ENCODE peak calls at places on chromosome 12, in four cellular contexts. I, L, S and D are unnamed samples.

GRCh38 chr12:114409796-114410520 is 4.0 kb upstream of the TBX5 start:
- DNase-seq in L (no peak), I (no peak), S (no peak), D (no peak)

GRCh38 chr12:92470608-92471021 is 232.2 kb upstream of the PLEKHG7 start:
- DNase-seq in S (peak), I (no peak), L (peak), D (no peak)

GRCh38 chr12:58387199-58387598 is 445.8 kb downstream of the ATP23 start:
- DNase-seq in I (no peak), S (peak), L (no peak), D (peak)

GRCh38 chr12:116454950-116455447 is 104.2 kb upstream of the MAP1LC3B2 start:
- DNase-seq in I (peak), S (peak), L (no peak), D (peak)

GRCh38 chr12:67441736-67442346 is 172.7 kb downstream of the CAND1 start:
- DNase-seq in L (peak), S (peak), I (peak), D (peak)

GRCh38 chr12:86230516-86231146 is 25.6 kb downstream of the MGAT4C start:
- DNase-seq in L (no peak), S (peak), I (no peak), D (no peak)

GRCh38 chr12:1262008-1262407 is 271.0 kb downstream of the ERC1 start:
- DNase-seq in S (no peak), L (peak), I (no peak), D (no peak)

GRCh38 chr12:62957233-62957953 is 22.4 kb upstream of the PPM1H start:
- DNase-seq in S (no peak), L (no peak), I (no peak), D (no peak)

GRCh38 chr12:112992541-112993398 is 14.5 kb downstream of the OAS2 start:
- DNase-seq in I (peak), S (peak), L (peak), D (peak)

GRCh38 chr12:54984602-54985376 is at the start of gene TESPA1:
- DNase-seq in I (no peak), L (peak), S (no peak), D (no peak)

GRCh38 chr12:38890102-38890501 is 15.3 kb downstream of the CPNE8 start:
- DNase-seq in S (no peak), L (no peak), I (no peak), D (no peak)

GRCh38 chr12:43969882-43970281 is 134.0 kb downstream of the TMEM117 start:
- DNase-seq in S (peak), L (no peak), I (no peak), D (peak)

GRCh38 chr12:116319851-116320621 is 42.5 kb upstream of the MED13L start:
- DNase-seq in I (no peak), S (peak), L (no peak), D (no peak)

GRCh38 chr12:70177637-70178036 is 65.6 kb upstream of the CNOT2 start:
- DNase-seq in L (no peak), I (no peak), S (no peak), D (no peak)

GRCh38 chr12:52059582-52060497 is 8.6 kb downstream of the NR4A1 start:
- DNase-seq in L (peak), I (no peak), S (no peak), D (peak)

GRCh38 chr12:52832451-52832850 is 1.7 kb downstream of the KRT79 start:
- DNase-seq in S (no peak), I (no peak), L (no peak), D (no peak)

GRCh38 chr12:57590892-57591566 is at the start of gene PIP4K2C:
- DNase-seq in L (peak), I (peak), S (peak), D (peak)

GRCh38 chr12:67826946-67827719 is 162.1 kb upstream of the IFNG-AS1 start:
- DNase-seq in S (peak), I (no peak), L (no peak), D (no peak)

GRCh38 chr12:42144424-42145196 is at the start of gene GXYLT1:
- DNase-seq in L (peak), I (peak), S (peak), D (peak)

GRCh38 chr12:92765871-92766270 is 63.1 kb downstream of the PLEKHG7 start:
- DNase-seq in S (no peak), L (no peak), I (no peak), D (no peak)

GRCh38 chr12:105317453-105317852 is 13.0 kb upstream of the C12orf75 start:
- DNase-seq in L (no peak), I (no peak), S (peak), D (no peak)

GRCh38 chr12:6958609-6959375 is 7.6 kb downstream of the PTPN6 start:
- DNase-seq in S (no peak), L (peak), I (no peak), D (no peak)

GRCh38 chr12:59839514-59839913 is 243.7 kb downstream of the SLC16A7 start:
- DNase-seq in L (no peak), I (no peak), S (peak), D (no peak)

GRCh38 chr12:108043750-108044149 is 85.3 kb upstream of the WSCD2 start:
- DNase-seq in S (no peak), L (no peak), I (no peak), D (no peak)

DNA sequence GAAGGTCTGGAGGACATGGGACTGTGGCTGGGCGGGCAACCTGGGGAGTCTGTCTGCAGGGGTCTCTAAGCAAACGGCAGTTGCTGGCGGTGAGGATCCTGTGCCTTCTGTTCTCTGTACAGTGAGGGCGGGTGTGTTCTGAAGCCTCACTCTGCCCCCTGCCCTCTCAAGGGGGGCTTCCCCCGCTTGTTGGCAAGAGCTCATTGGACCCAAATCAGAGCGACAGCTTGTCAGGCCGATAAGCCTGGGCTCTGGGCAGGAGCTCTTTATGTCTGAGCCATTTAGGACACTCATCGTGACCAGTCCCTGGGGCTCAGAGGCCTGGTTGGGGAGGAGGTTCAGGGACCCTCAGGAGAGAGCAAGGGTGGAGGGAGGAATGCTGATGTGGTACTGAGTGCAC is 136.0 kb downstream of the TSPAN9 start:
- DNase-seq in L (no peak), S (no peak), I (no peak), D (no peak)
- H3K4me2 ChIP-seq in L (no peak), S (no peak), I (no peak), D (no peak)

DNA sequence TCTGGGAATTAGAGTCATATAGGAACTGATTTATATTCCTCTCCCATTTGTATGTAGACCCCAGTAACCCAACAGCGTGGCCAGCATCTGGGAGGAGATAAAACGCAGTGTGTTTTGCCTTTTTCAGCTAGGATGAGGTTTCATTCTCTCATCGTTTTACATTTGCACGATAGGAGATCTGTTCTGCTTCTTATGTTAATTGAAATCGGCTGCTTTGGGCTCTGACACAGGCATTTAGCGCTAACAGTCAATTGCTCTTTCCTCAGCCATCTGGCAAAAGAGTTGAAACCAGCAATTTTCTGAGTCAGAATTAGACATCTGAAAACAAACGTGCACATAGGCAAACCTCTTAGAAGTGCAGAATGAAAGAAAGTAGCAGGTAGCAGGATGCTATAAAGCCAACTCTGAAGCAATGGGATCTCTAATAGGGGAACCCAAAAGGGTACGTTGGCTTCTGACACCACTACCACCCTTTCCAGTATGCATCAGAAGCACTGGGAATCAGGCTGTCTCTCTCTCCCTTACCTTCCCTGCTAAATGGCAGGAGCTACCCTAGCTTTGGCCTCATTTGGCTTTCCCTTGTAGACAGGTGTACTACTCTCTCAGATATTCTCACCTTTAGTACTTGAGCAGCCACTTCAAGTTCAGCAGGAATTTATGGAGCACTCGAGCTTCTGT is 219.1 kb downstream of the PHLDA1 start:
- DNase-seq in I (no peak), S (peak), L (no peak), D (no peak)
- H3K4me2 ChIP-seq in I (no peak), S (peak), L (no peak), D (no peak)

GRCh38 chr12:121782616-121782966 is 10.9 kb downstream of the RHOF start:
- DNase-seq in L (no peak), S (no peak), I (no peak), D (no peak)

GRCh38 chr12:121786441-121786825 is 7.1 kb downstream of the RHOF start:
- DNase-seq in S (peak), I (peak), L (no peak), D (peak)

GRCh38 chr12:121781751-121782615 is 11.5 kb downstream of the RHOF start:
- DNase-seq in L (peak), S (no peak), I (no peak), D (no peak)

GRCh38 chr12:121783771-121784170 is 9.7 kb downstream of the RHOF start:
- DNase-seq in L (no peak), S (no peak), I (no peak), D (no peak)

DNA sequence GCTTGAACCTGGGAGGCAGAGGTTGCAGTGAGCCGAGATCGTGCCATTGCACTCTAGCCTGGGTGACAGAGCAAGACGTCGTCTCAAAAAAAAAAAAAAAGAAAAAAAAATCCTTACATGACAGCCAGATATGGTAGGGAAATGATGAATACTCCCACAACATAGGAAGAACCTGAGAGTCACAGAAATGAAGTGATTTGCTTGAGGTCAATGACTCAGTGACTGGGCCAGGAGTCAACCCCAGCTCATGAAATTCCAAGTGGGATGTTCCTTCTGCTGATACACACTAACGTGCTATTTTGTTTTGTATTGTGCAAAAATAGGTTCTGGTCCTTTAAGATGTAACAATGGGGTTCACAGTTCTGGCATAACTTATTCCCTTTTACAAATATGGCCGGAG is 9.0 kb downstream of the RHOF start:
- DNase-seq in L (no peak), S (peak), I (no peak), D (no peak)
- H3K4me2 ChIP-seq in L (no peak), S (no peak), I (peak), D (peak)

DNA sequence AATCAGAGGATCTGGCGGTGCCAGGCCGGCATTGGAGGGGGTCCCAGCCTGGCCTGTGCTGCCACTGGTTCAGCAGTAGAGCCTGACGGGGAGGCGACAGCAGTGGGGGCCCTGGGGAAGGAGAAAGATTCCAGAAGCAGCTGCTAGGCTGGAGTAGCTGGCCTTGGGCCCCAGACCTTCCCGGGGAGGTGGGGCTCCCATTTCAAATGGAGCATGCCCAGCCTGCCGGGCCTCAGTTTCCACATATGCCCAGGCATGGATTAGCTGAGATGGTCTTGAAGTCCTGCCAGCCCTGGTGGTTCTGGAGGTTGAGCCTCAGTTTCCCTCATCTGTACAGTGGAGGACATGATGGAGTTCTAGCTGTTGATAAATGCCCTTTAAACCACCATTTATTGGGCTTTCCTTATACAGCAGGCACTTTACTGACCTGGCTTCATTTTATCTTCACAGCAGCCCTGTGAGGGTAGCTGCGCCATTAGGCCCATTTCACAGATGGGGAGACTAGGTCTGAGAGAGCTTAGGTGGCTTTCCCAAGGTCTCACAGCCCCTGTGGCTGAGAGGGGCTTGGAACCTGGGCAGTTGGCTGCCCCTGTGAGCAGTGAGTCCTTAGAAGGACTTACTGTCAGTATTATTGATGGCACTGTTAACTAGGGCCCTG is 21.8 kb downstream of the SH2B3 start:
- DNase-seq in I (no peak), L (no peak), S (no peak), D (no peak)
- H3K4me2 ChIP-seq in I (no peak), L (no peak), S (no peak), D (no peak)

DNA sequence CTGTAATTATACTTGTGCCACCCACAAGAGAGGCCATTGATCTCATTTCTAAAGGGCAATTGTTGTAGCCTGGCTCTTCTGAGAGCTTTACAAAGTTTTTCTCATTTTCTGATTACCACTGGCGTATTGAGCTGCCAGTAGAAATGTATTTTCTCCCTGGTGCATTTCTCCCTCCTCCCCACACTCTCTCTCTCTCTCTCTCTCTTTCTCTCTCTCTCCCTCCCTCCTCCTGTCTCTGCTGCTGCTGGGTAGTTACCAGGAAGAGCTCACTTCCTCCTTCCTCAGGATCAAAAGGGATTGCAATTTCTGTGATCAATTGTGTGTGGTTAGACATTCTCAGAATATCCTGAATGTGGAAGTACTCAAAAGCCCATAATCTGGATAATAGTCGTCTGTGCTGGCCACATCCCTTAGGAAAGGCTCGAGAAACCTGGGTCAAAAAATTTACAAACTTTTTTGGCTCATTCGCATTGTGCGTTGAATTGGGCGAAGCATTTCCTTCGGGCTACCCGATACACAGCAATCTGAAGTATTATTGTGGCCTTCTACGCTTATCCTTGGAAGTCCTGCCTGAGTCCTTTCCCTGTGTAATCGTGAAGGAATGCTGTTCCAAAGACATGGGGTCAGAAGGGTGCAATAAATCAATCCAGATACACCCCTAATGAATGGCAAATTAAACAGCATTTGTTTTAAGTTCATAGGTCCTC is 254.8 kb downstream of the MSRB3 start:
- DNase-seq in S (peak), I (no peak), L (no peak), D (peak)
- H3K4me2 ChIP-seq in S (peak), I (no peak), L (no peak), D (peak)